ENCODE peak calls at places on chromosomes 11 and 22, in six cellular contexts. One of them, this sample, is unnamed.

GRCh38 chr22:32417906-32418305 is 5.9 kb upstream of the RTCB start:
- ATAC-seq in HepG2: no peak
- ATAC-seq in activated naive CD8-positive, alpha-beta T cell treated with anti-CD3 and anti-CD28 coated beads, Interleukin-2, amount 10 ng/mL, durations not matched to agents 7 days and 5 days: no peak
- ATAC-seq in activated CD8-positive, alpha-beta memory T cell treated with anti-CD3 and anti-CD28 coated beads, Interleukin-2, amount 10 ng/mL, durations not matched to agents 7 days and 5 days: no peak
- ATAC-seq in stimulated activated naive CD8-positive, alpha-beta T cell treated with anti-CD3 and anti-CD28 coated beads, Interleukin-15, amount 100 ng/mL, for 72 hours: no peak
- ATAC-seq in pancreas: no peak
- ATAC-seq in this sample: no peak

GRCh38 chr11:48055292-48056132 is 75.2 kb downstream of the PTPRJ start:
- ATAC-seq in stimulated activated naive CD8-positive, alpha-beta T cell treated with anti-CD3 and anti-CD28 coated beads, Interleukin-15, amount 100 ng/mL, for 72 hours: peak
- ATAC-seq in activated CD8-positive, alpha-beta memory T cell treated with anti-CD3 and anti-CD28 coated beads, Interleukin-2, amount 10 ng/mL, durations not matched to agents 7 days and 5 days: peak
- ATAC-seq in HepG2: peak
- ATAC-seq in pancreas: peak
- ATAC-seq in activated naive CD8-positive, alpha-beta T cell treated with anti-CD3 and anti-CD28 coated beads, Interleukin-2, amount 10 ng/mL, durations not matched to agents 7 days and 5 days: peak
- ATAC-seq in this sample: peak

GRCh38 chr22:44870021-44870420 is 117.6 kb downstream of the ARHGAP8 start:
- ATAC-seq in pancreas: no peak
- ATAC-seq in HepG2: no peak
- ATAC-seq in activated CD8-positive, alpha-beta memory T cell treated with anti-CD3 and anti-CD28 coated beads, Interleukin-2, amount 10 ng/mL, durations not matched to agents 7 days and 5 days: no peak
- ATAC-seq in stimulated activated naive CD8-positive, alpha-beta T cell treated with anti-CD3 and anti-CD28 coated beads, Interleukin-15, amount 100 ng/mL, for 72 hours: no peak
- ATAC-seq in activated naive CD8-positive, alpha-beta T cell treated with anti-CD3 and anti-CD28 coated beads, Interleukin-2, amount 10 ng/mL, durations not matched to agents 7 days and 5 days: no peak
- ATAC-seq in this sample: no peak

GRCh38 chr22:40212126-40212525 is 34.4 kb downstream of the TNRC6B start:
- ATAC-seq in activated naive CD8-positive, alpha-beta T cell treated with anti-CD3 and anti-CD28 coated beads, Interleukin-2, amount 10 ng/mL, durations not matched to agents 7 days and 5 days: no peak
- ATAC-seq in activated CD8-positive, alpha-beta memory T cell treated with anti-CD3 and anti-CD28 coated beads, Interleukin-2, amount 10 ng/mL, durations not matched to agents 7 days and 5 days: no peak
- ATAC-seq in pancreas: no peak
- ATAC-seq in HepG2: peak
- ATAC-seq in stimulated activated naive CD8-positive, alpha-beta T cell treated with anti-CD3 and anti-CD28 coated beads, Interleukin-15, amount 100 ng/mL, for 72 hours: no peak
- ATAC-seq in this sample: no peak

GRCh38 chr11:36510567-36511020 is 522 bp upstream of the TRAF6 start:
- ATAC-seq in HepG2: peak
- ATAC-seq in stimulated activated naive CD8-positive, alpha-beta T cell treated with anti-CD3 and anti-CD28 coated beads, Interleukin-15, amount 100 ng/mL, for 72 hours: no peak
- ATAC-seq in pancreas: peak
- ATAC-seq in activated CD8-positive, alpha-beta memory T cell treated with anti-CD3 and anti-CD28 coated beads, Interleukin-2, amount 10 ng/mL, durations not matched to agents 7 days and 5 days: peak
- ATAC-seq in activated naive CD8-positive, alpha-beta T cell treated with anti-CD3 and anti-CD28 coated beads, Interleukin-2, amount 10 ng/mL, durations not matched to agents 7 days and 5 days: no peak
- ATAC-seq in this sample: no peak

GRCh38 chr11:35173011-35173511 is 34.1 kb downstream of the CD44 start:
- ATAC-seq in activated CD8-positive, alpha-beta memory T cell treated with anti-CD3 and anti-CD28 coated beads, Interleukin-2, amount 10 ng/mL, durations not matched to agents 7 days and 5 days: no peak
- ATAC-seq in HepG2: peak
- ATAC-seq in stimulated activated naive CD8-positive, alpha-beta T cell treated with anti-CD3 and anti-CD28 coated beads, Interleukin-15, amount 100 ng/mL, for 72 hours: no peak
- ATAC-seq in pancreas: peak
- ATAC-seq in activated naive CD8-positive, alpha-beta T cell treated with anti-CD3 and anti-CD28 coated beads, Interleukin-2, amount 10 ng/mL, durations not matched to agents 7 days and 5 days: no peak
- ATAC-seq in this sample: peak

GRCh38 chr11:12922980-12923507 is 86.1 kb upstream of the RASSF10 start:
- ATAC-seq in activated CD8-positive, alpha-beta memory T cell treated with anti-CD3 and anti-CD28 coated beads, Interleukin-2, amount 10 ng/mL, durations not matched to agents 7 days and 5 days: no peak
- ATAC-seq in stimulated activated naive CD8-positive, alpha-beta T cell treated with anti-CD3 and anti-CD28 coated beads, Interleukin-15, amount 100 ng/mL, for 72 hours: no peak
- ATAC-seq in pancreas: no peak
- ATAC-seq in HepG2: no peak
- ATAC-seq in activated naive CD8-positive, alpha-beta T cell treated with anti-CD3 and anti-CD28 coated beads, Interleukin-2, amount 10 ng/mL, durations not matched to agents 7 days and 5 days: no peak
- ATAC-seq in this sample: no peak

GRCh38 chr22:19120829-19121630 is 1.2 kb downstream of the DGCR2 start:
- ATAC-seq in pancreas: peak
- ATAC-seq in activated naive CD8-positive, alpha-beta T cell treated with anti-CD3 and anti-CD28 coated beads, Interleukin-2, amount 10 ng/mL, durations not matched to agents 7 days and 5 days: peak
- ATAC-seq in stimulated activated naive CD8-positive, alpha-beta T cell treated with anti-CD3 and anti-CD28 coated beads, Interleukin-15, amount 100 ng/mL, for 72 hours: peak
- ATAC-seq in HepG2: peak
- ATAC-seq in activated CD8-positive, alpha-beta memory T cell treated with anti-CD3 and anti-CD28 coated beads, Interleukin-2, amount 10 ng/mL, durations not matched to agents 7 days and 5 days: no peak
- ATAC-seq in this sample: no peak

GRCh38 chr11:131198646-131199285 is 171.6 kb upstream of the NTM start:
- ATAC-seq in activated CD8-positive, alpha-beta memory T cell treated with anti-CD3 and anti-CD28 coated beads, Interleukin-2, amount 10 ng/mL, durations not matched to agents 7 days and 5 days: no peak
- ATAC-seq in activated naive CD8-positive, alpha-beta T cell treated with anti-CD3 and anti-CD28 coated beads, Interleukin-2, amount 10 ng/mL, durations not matched to agents 7 days and 5 days: no peak
- ATAC-seq in pancreas: no peak
- ATAC-seq in HepG2: no peak
- ATAC-seq in stimulated activated naive CD8-positive, alpha-beta T cell treated with anti-CD3 and anti-CD28 coated beads, Interleukin-15, amount 100 ng/mL, for 72 hours: no peak
- ATAC-seq in this sample: no peak

GRCh38 chr22:46513908-46514550 is 23.4 kb downstream of the CELSR1 start:
- ATAC-seq in activated CD8-positive, alpha-beta memory T cell treated with anti-CD3 and anti-CD28 coated beads, Interleukin-2, amount 10 ng/mL, durations not matched to agents 7 days and 5 days: no peak
- ATAC-seq in activated naive CD8-positive, alpha-beta T cell treated with anti-CD3 and anti-CD28 coated beads, Interleukin-2, amount 10 ng/mL, durations not matched to agents 7 days and 5 days: no peak
- ATAC-seq in HepG2: no peak
- ATAC-seq in pancreas: no peak
- ATAC-seq in stimulated activated naive CD8-positive, alpha-beta T cell treated with anti-CD3 and anti-CD28 coated beads, Interleukin-15, amount 100 ng/mL, for 72 hours: no peak
- ATAC-seq in this sample: peak

GRCh38 chr11:67032830-67033555 is 10.1 kb downstream of the SYT12 start:
- ATAC-seq in pancreas: no peak
- ATAC-seq in activated naive CD8-positive, alpha-beta T cell treated with anti-CD3 and anti-CD28 coated beads, Interleukin-2, amount 10 ng/mL, durations not matched to agents 7 days and 5 days: no peak
- ATAC-seq in activated CD8-positive, alpha-beta memory T cell treated with anti-CD3 and anti-CD28 coated beads, Interleukin-2, amount 10 ng/mL, durations not matched to agents 7 days and 5 days: no peak
- ATAC-seq in HepG2: peak
- ATAC-seq in stimulated activated naive CD8-positive, alpha-beta T cell treated with anti-CD3 and anti-CD28 coated beads, Interleukin-15, amount 100 ng/mL, for 72 hours: no peak
- ATAC-seq in this sample: no peak

GRCh38 chr22:20125201-20126174 is 6.1 kb upstream of the ZDHHC8 start:
- ATAC-seq in stimulated activated naive CD8-positive, alpha-beta T cell treated with anti-CD3 and anti-CD28 coated beads, Interleukin-15, amount 100 ng/mL, for 72 hours: no peak
- ATAC-seq in pancreas: no peak
- ATAC-seq in activated CD8-positive, alpha-beta memory T cell treated with anti-CD3 and anti-CD28 coated beads, Interleukin-2, amount 10 ng/mL, durations not matched to agents 7 days and 5 days: no peak
- ATAC-seq in activated naive CD8-positive, alpha-beta T cell treated with anti-CD3 and anti-CD28 coated beads, Interleukin-2, amount 10 ng/mL, durations not matched to agents 7 days and 5 days: no peak
- ATAC-seq in HepG2: no peak
- ATAC-seq in this sample: no peak

GRCh38 chr22:48742191-48742555 is 1085.5 kb downstream of the BRD1 start:
- ATAC-seq in HepG2: no peak
- ATAC-seq in stimulated activated naive CD8-positive, alpha-beta T cell treated with anti-CD3 and anti-CD28 coated beads, Interleukin-15, amount 100 ng/mL, for 72 hours: peak
- ATAC-seq in activated naive CD8-positive, alpha-beta T cell treated with anti-CD3 and anti-CD28 coated beads, Interleukin-2, amount 10 ng/mL, durations not matched to agents 7 days and 5 days: no peak
- ATAC-seq in pancreas: no peak
- ATAC-seq in activated CD8-positive, alpha-beta memory T cell treated with anti-CD3 and anti-CD28 coated beads, Interleukin-2, amount 10 ng/mL, durations not matched to agents 7 days and 5 days: no peak
- ATAC-seq in this sample: no peak

GRCh38 chr11:4766420-4767043 is 3.2 kb downstream of the OR51F1 start:
- ATAC-seq in stimulated activated naive CD8-positive, alpha-beta T cell treated with anti-CD3 and anti-CD28 coated beads, Interleukin-15, amount 100 ng/mL, for 72 hours: no peak
- ATAC-seq in activated CD8-positive, alpha-beta memory T cell treated with anti-CD3 and anti-CD28 coated beads, Interleukin-2, amount 10 ng/mL, durations not matched to agents 7 days and 5 days: no peak
- ATAC-seq in activated naive CD8-positive, alpha-beta T cell treated with anti-CD3 and anti-CD28 coated beads, Interleukin-2, amount 10 ng/mL, durations not matched to agents 7 days and 5 days: no peak
- ATAC-seq in pancreas: no peak
- ATAC-seq in HepG2: no peak
- ATAC-seq in this sample: no peak

GRCh38 chr11:102936864-102937509 is 18.5 kb downstream of the MMP13 start:
- ATAC-seq in pancreas: no peak
- ATAC-seq in stimulated activated naive CD8-positive, alpha-beta T cell treated with anti-CD3 and anti-CD28 coated beads, Interleukin-15, amount 100 ng/mL, for 72 hours: no peak
- ATAC-seq in HepG2: no peak
- ATAC-seq in activated CD8-positive, alpha-beta memory T cell treated with anti-CD3 and anti-CD28 coated beads, Interleukin-2, amount 10 ng/mL, durations not matched to agents 7 days and 5 days: no peak
- ATAC-seq in activated naive CD8-positive, alpha-beta T cell treated with anti-CD3 and anti-CD28 coated beads, Interleukin-2, amount 10 ng/mL, durations not matched to agents 7 days and 5 days: no peak
- ATAC-seq in this sample: no peak

GRCh38 chr22:37764622-37765021 is 43.1 kb upstream of the GCAT start:
- ATAC-seq in HepG2: no peak
- ATAC-seq in activated naive CD8-positive, alpha-beta T cell treated with anti-CD3 and anti-CD28 coated beads, Interleukin-2, amount 10 ng/mL, durations not matched to agents 7 days and 5 days: no peak
- ATAC-seq in stimulated activated naive CD8-positive, alpha-beta T cell treated with anti-CD3 and anti-CD28 coated beads, Interleukin-15, amount 100 ng/mL, for 72 hours: no peak
- ATAC-seq in pancreas: no peak
- ATAC-seq in activated CD8-positive, alpha-beta memory T cell treated with anti-CD3 and anti-CD28 coated beads, Interleukin-2, amount 10 ng/mL, durations not matched to agents 7 days and 5 days: no peak
- ATAC-seq in this sample: no peak

GRCh38 chr11:102226702-102227101 is 90.6 kb upstream of the BIRC3 start:
- ATAC-seq in activated CD8-positive, alpha-beta memory T cell treated with anti-CD3 and anti-CD28 coated beads, Interleukin-2, amount 10 ng/mL, durations not matched to agents 7 days and 5 days: no peak
- ATAC-seq in stimulated activated naive CD8-positive, alpha-beta T cell treated with anti-CD3 and anti-CD28 coated beads, Interleukin-15, amount 100 ng/mL, for 72 hours: no peak
- ATAC-seq in HepG2: no peak
- ATAC-seq in activated naive CD8-positive, alpha-beta T cell treated with anti-CD3 and anti-CD28 coated beads, Interleukin-2, amount 10 ng/mL, durations not matched to agents 7 days and 5 days: no peak
- ATAC-seq in pancreas: no peak
- ATAC-seq in this sample: no peak

GRCh38 chr11:102680945-102681344 is 24.6 kb downstream of the MMP27 start:
- ATAC-seq in activated CD8-positive, alpha-beta memory T cell treated with anti-CD3 and anti-CD28 coated beads, Interleukin-2, amount 10 ng/mL, durations not matched to agents 7 days and 5 days: no peak
- ATAC-seq in pancreas: no peak
- ATAC-seq in stimulated activated naive CD8-positive, alpha-beta T cell treated with anti-CD3 and anti-CD28 coated beads, Interleukin-15, amount 100 ng/mL, for 72 hours: no peak
- ATAC-seq in activated naive CD8-positive, alpha-beta T cell treated with anti-CD3 and anti-CD28 coated beads, Interleukin-2, amount 10 ng/mL, durations not matched to agents 7 days and 5 days: no peak
- ATAC-seq in HepG2: no peak
- ATAC-seq in this sample: no peak

GRCh38 chr11:70095541-70096252 is 17.6 kb downstream of the ANO1 start:
- ATAC-seq in activated CD8-positive, alpha-beta memory T cell treated with anti-CD3 and anti-CD28 coated beads, Interleukin-2, amount 10 ng/mL, durations not matched to agents 7 days and 5 days: no peak
- ATAC-seq in HepG2: no peak
- ATAC-seq in stimulated activated naive CD8-positive, alpha-beta T cell treated with anti-CD3 and anti-CD28 coated beads, Interleukin-15, amount 100 ng/mL, for 72 hours: no peak
- ATAC-seq in pancreas: no peak
- ATAC-seq in activated naive CD8-positive, alpha-beta T cell treated with anti-CD3 and anti-CD28 coated beads, Interleukin-2, amount 10 ng/mL, durations not matched to agents 7 days and 5 days: no peak
- ATAC-seq in this sample: no peak